ENCODE peak calls at places on chromosomes 11 and 22, in six cellular contexts. L, M, S, B, F and H are unnamed samples.

GRCh38 chr11:44936951-44937543 is 13.6 kb downstream of the TP53I11 start:
- DNase-seq in L (no peak), B (no peak), F (no peak), M (no peak), S (no peak), H (no peak)

GRCh38 chr11:14894657-14895598 is 2.9 kb upstream of the CYP2R1 start:
- DNase-seq in S (no peak), B (peak), L (peak), M (no peak), F (no peak), H (no peak)

GRCh38 chr11:235180-235997 is 753 bp downstream of the SIRT3 start:
- DNase-seq in M (no peak), F (no peak), B (no peak), L (no peak), S (no peak), H (no peak)

GRCh38 chr11:112925516-112926310 is 35.5 kb upstream of the NCAM1 start:
- DNase-seq in B (no peak), M (no peak), L (no peak), S (no peak), F (no peak), H (no peak)

GRCh38 chr22:31852691-31853370 is 91.5 kb upstream of the YWHAH start:
- DNase-seq in F (no peak), B (no peak), L (peak), M (no peak), S (no peak), H (no peak)

GRCh38 chr22:37326726-37327125 is 44.4 kb downstream of the CYTH4 start:
- DNase-seq in S (no peak), B (no peak), L (no peak), M (no peak), F (no peak), H (no peak)

GRCh38 chr22:28128827-28129226 is 209.8 kb upstream of the PITPNB start:
- DNase-seq in B (no peak), S (no peak), L (no peak), F (no peak), M (no peak), H (no peak)

GRCh38 chr11:118609380-118610219 is 2.2 kb downstream of the PHLDB1 start:
- DNase-seq in F (no peak), S (no peak), M (peak), B (no peak), L (peak), H (no peak)

GRCh38 chr22:31586137-31586920 is 75.7 kb downstream of the PISD start:
- DNase-seq in S (no peak), L (peak), F (no peak), B (no peak), M (no peak), H (no peak)

GRCh38 chr22:34914871-34915270 is 151.1 kb upstream of the ISX start:
- DNase-seq in M (peak), F (no peak), S (no peak), L (no peak), B (no peak), H (no peak)

GRCh38 chr11:115409691-115410220 is 94.5 kb downstream of the CADM1 start:
- DNase-seq in S (no peak), B (no peak), M (peak), F (no peak), L (no peak), H (no peak)

GRCh38 chr11:66970371-66970807 is 4.7 kb upstream of the C11orf86 start:
- DNase-seq in S (no peak), F (no peak), M (no peak), B (no peak), L (no peak), H (no peak)

GRCh38 chr11:1502168-1502955 is 15.8 kb upstream of the MOB2 start:
- DNase-seq in B (no peak), L (no peak), S (no peak), M (no peak), F (no peak), H (no peak)

GRCh38 chr11:111602865-111603632 is 800 bp downstream of the SIK2 start:
- DNase-seq in S (no peak), M (peak), F (peak), B (no peak), L (peak), H (no peak)

GRCh38 chr11:128324051-128324481 is 263.3 kb downstream of the ETS1 start:
- DNase-seq in M (no peak), F (no peak), B (no peak), L (no peak), S (no peak), H (peak)

GRCh38 chr22:44881624-44882023 is 128.2 kb downstream of the PHF21B start:
- DNase-seq in B (no peak), M (no peak), L (no peak), F (no peak), S (no peak), H (no peak)